ENCODE peak calls at places on chromosome 14, in eight cellular contexts. O, S, L, J, W, E, C and I are unnamed samples.

GRCh38 chr14:94009767-94010166 is 12.7 kb downstream of the CCDC197 start:
- DNase-seq in L (no peak), O (no peak), E (no peak), W (no peak), J (no peak), C (peak; percentile 86), S (peak; percentile 77), I (peak; percentile 20)

GRCh38 chr14:50882932-50883826 is 11.3 kb downstream of the ABHD12B start:
- DNase-seq in J (peak; percentile 26), L (no peak), O (no peak), S (peak; percentile 33), E (no peak), C (no peak), W (no peak), I (no peak)

GRCh38 chr14:54567224-54567633 is 301 bp downstream of the SAMD4A start:
- DNase-seq in O (no peak), E (no peak), W (no peak), C (no peak), S (no peak), J (peak; percentile 26), L (peak; percentile 41), I (no peak)

GRCh38 chr14:19993438-19993837 is 8.5 kb upstream of the OR4Q2 start:
- DNase-seq in L (no peak), E (no peak), S (no peak), C (no peak), J (no peak), O (no peak), W (no peak), I (no peak)

GRCh38 chr14:21097616-21098133 is 780 bp downstream of the ZNF219 start:
- DNase-seq in J (no peak), C (no peak), W (no peak), L (no peak), S (no peak), E (no peak), O (no peak), I (peak; percentile 34)

GRCh38 chr14:85437143-85437542 is 92.8 kb upstream of the FLRT2 start:
- DNase-seq in C (no peak), S (peak; percentile 96), L (no peak), E (peak; percentile 54), W (no peak), O (peak; percentile 76), J (no peak), I (no peak)

GRCh38 chr14:23145794-23146422 is 26.9 kb upstream of the CEBPE start:
- DNase-seq in L (no peak), O (no peak), S (no peak), E (no peak), J (no peak), C (no peak), W (no peak), I (no peak)

GRCh38 chr14:89574420-89574819 is 157.4 kb upstream of the FOXN3 start:
- DNase-seq in S (no peak), W (no peak), E (no peak), C (no peak), J (no peak), O (no peak), L (no peak), I (no peak)

GRCh38 chr14:36513451-36514277 is 6.4 kb downstream of the NKX2-1 start:
- DNase-seq in L (no peak), W (no peak), J (no peak), E (no peak), C (no peak), O (no peak), S (no peak), I (no peak)

GRCh38 chr14:30657606-30658163 is 35.6 kb downstream of the SCFD1 start:
- DNase-seq in W (no peak), O (no peak), S (no peak), E (peak; percentile 15), L (no peak), J (no peak), C (no peak), I (no peak)

GRCh38 chr14:58607571-58608317 is 30.0 kb upstream of the DACT1 start:
- DNase-seq in L (no peak), O (peak; percentile 8), E (no peak), S (peak; percentile 45), C (no peak), J (no peak), W (no peak), I (no peak)

GRCh38 chr14:22883191-22883976 is at the start of gene REM2:
- DNase-seq in S (no peak), E (no peak), J (no peak), W (no peak), C (no peak), O (no peak), L (no peak), I (no peak)

GRCh38 chr14:33332497-33332896 is 393.8 kb downstream of the NPAS3 start:
- DNase-seq in W (no peak), L (no peak), C (no peak), E (no peak), J (no peak), S (no peak), O (no peak), I (no peak)

GRCh38 chr14:54754116-54754622 is 148.5 kb downstream of the GCH1 start:
- DNase-seq in L (no peak), W (no peak), S (no peak), E (no peak), O (no peak), J (no peak), C (no peak), I (no peak)

GRCh38 chr14:99527026-99527425 is 45.8 kb downstream of the CCNK start:
- DNase-seq in W (no peak), J (no peak), E (no peak), C (no peak), L (no peak), S (no peak), O (no peak), I (no peak)

GRCh38 chr14:52305014-52305413 is 9.1 kb upstream of the PTGER2 start:
- DNase-seq in O (no peak), S (no peak), J (no peak), E (no peak), C (no peak), L (no peak), W (no peak), I (no peak)

GRCh38 chr14:52307870-52308269 is 6.2 kb upstream of the PTGER2 start:
- DNase-seq in E (no peak), O (no peak), S (no peak), J (no peak), L (no peak), C (no peak), W (no peak), I (no peak)

GRCh38 chr14:52312872-52313492 is 1.1 kb upstream of the PTGER2 start:
- DNase-seq in J (no peak), O (no peak), S (no peak), L (no peak), C (no peak), E (no peak), W (no peak), I (no peak)

GRCh38 chr14:52304248-52304904 is 9.7 kb upstream of the PTGER2 start:
- DNase-seq in C (no peak), E (no peak), S (no peak), J (no peak), L (no peak), O (no peak), W (no peak), I (no peak)

DNA sequence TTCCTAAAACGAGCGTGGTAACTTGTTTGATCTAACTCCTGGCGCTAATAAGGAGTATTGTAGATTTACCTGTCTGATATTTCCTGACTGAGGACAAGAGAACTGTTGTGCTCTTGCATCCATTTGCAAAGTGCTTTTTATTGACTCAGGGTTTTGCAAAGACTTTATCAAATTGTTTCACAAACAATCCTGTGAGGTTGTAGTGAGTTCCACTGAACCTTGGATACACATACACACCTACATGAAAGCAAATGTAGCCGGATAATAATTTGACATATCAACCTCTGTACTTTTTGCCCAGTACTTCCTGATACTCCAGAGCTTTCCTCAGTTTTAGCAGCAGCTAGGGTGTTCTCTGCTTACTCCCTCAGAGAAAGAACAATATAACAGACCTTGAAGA is 6.7 kb upstream of the PTGER2 start:
- DNase-seq in W (no peak), E (no peak), O (no peak), L (no peak), S (no peak), C (no peak), J (no peak), I (no peak)
- H3K27ac ChIP-seq in W (no peak overlapping the region), E (no peak overlapping the region), O (no peak overlapping the region), L (no peak overlapping the region), S (no peak overlapping the region), C (no peak overlapping the region), J (peak overlapping the region; percentile 58), I (no peak overlapping the region)

GRCh38 chr14:100662850-100663527 is 63.7 kb upstream of the DLK1 start:
- DNase-seq in O (peak; percentile 54), L (peak; percentile 71), W (peak; percentile 75), E (peak; percentile 66), S (peak; percentile 20), J (peak; percentile 71), C (peak; percentile 50), I (peak; percentile 78)
- TF ChIP-seq CTCF in O (peak; percentile 94), L (peak; percentile 95), W (peak; percentile 89), E (peak; percentile 96), S (peak; percentile 86), J (no peak), C (peak; percentile 69), I (peak; percentile 88)

DNA sequence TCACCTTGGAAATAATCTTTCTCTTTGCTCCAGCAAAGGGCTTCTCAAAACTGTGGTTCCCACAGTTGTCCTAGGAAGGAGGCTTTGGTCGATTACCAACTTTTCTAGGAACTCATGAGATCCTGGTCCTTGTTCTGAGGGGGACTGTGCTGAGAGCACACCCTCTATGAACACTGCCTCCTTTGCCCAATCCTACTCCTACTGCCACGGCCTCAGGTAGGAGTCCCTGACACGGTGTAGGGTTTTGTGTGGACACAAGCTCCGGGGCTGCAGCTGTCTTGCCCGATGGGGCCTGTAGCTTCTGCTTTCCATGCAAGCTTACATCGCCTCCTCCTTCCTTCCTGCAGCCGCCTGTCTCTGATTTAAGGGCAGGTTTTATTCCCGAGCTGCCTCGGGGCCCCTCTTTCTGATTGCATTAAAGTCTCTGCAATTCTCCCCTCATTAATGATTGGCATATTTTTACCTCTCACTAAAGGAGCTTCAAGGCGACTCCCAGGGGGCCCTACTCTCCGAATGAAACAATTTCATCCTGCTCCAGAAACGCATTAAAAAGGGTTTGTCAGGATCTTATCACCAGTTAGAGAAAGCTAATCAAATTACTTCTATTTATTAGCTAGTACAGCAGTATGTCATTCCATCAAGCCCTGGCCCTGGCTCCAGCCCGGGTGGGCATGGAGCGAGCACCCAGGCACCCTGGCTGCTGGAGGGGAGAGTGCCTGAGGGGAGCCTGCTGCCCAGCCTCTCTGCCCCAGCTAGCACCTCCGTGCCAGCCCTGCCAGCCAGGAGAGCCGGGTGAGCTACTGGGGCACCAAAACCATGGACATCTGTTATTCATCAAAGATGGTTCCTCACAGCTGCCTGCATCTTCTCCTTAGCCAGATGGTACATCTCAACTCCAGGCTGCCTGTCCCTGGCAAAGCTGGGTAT is 38.1 kb upstream of the ESRRB start:
- DNase-seq in C (no peak), S (peak; percentile 23), W (no peak), E (no peak), J (no peak), L (no peak), O (no peak), I (no peak)
- H3K4me3 ChIP-seq in C (no peak overlapping the region), S (peak overlapping the region; percentile 18), W (no peak overlapping the region), E (no peak overlapping the region), J (no peak overlapping the region), L (no peak overlapping the region), O (no peak overlapping the region), I (no peak overlapping the region)

DNA sequence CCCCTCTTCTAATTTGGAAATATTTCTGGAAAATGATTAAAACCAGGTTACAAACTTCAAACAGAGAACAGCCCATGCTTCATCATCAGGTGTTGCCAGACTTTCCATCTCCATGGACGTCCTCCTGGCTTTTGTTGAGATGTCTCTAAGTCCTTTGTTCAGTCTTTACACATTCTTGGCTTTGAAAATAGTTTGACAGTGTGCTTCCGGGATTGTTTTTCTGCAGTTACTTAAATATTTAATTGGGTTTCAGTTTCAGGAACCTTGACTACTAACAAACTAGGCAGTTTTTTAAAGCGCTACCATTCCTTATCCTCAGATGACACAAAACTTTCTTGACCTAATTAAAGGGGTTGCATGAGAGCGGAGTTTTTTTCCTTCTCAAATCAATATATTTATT is 47.8 kb downstream of the GOLGA5 start:
- DNase-seq in C (peak; percentile 62), O (no peak), E (no peak), L (no peak), S (no peak), J (no peak), W (no peak), I (no peak)
- H3K27ac ChIP-seq in C (peak overlapping the region; percentile 62), O (no peak overlapping the region), E (no peak overlapping the region), L (no peak overlapping the region), S (no peak overlapping the region), J (no peak overlapping the region), W (no peak overlapping the region), I (no peak overlapping the region)